ENCODE peak calls at places on chromosomes 5 and 9, in ten cellular contexts. L is ovary, M is body of pancreas, V is fibroblast of lung, X is PC-3, S is transverse colon, Z is GM06990, U is choroid plexus epithelial cell, O is AG10803, I is heart right ventricle. D is an unnamed sample.

GRCh38 chr5:106380736-106381135 is 1290.0 kb downstream of the EFNA5 start:
- DNase-seq in Z (no peak), O (peak), M (no peak), V (peak), U (peak), L (no peak), S (no peak), X (peak), I (no peak), D (no peak)

GRCh38 chr9:96626912-96627311 is 7.3 kb upstream of the CDC14B start:
- DNase-seq in V (no peak), O (no peak), S (no peak), L (no peak), U (no peak), X (peak), M (no peak), I (no peak), Z (no peak), D (no peak)

GRCh38 chr5:130974284-130974683 is 190.8 kb downstream of the HINT1 start:
- DNase-seq in S (no peak), O (no peak), L (no peak), Z (no peak), I (no peak), X (no peak), U (no peak), V (no peak), M (no peak), D (no peak)

GRCh38 chr5:148386041-148386440 is 2.3 kb downstream of the FBXO38 start:
- DNase-seq in L (no peak), Z (no peak), S (no peak), U (peak), I (no peak), M (no peak), O (no peak), X (peak), V (no peak), D (no peak)

GRCh38 chr5:115374057-115374775 is 77.8 kb upstream of the CCDC112 start:
- DNase-seq in X (no peak), Z (no peak), L (no peak), M (peak), O (no peak), U (no peak), V (no peak), S (peak), I (no peak), D (no peak)

GRCh38 chr9:136529516-136530471 is 16.1 kb downstream of the NOTCH1 start:
- DNase-seq in I (no peak), O (no peak), V (no peak), M (no peak), L (no peak), U (no peak), S (no peak), Z (no peak), X (no peak), D (no peak)

GRCh38 chr9:89701221-89701798 is 96.5 kb downstream of the GADD45G start:
- DNase-seq in S (no peak), U (no peak), I (no peak), Z (peak), L (no peak), O (no peak), V (no peak), X (no peak), M (no peak), D (no peak)

GRCh38 chr9:83336696-83337095 is 201.5 kb downstream of the FRMD3 start:
- DNase-seq in L (no peak), U (peak), X (peak), Z (no peak), S (no peak), O (no peak), M (no peak), I (no peak), V (no peak), D (no peak)

GRCh38 chr5:139710370-139711066 is 62.4 kb downstream of the CXXC5 start:
- DNase-seq in L (peak), Z (peak), X (no peak), M (peak), V (peak), I (peak), U (peak), S (peak), O (peak), D (no peak)

GRCh38 chr5:122507581-122507980 is 195.5 kb downstream of the SNCAIP start:
- DNase-seq in U (no peak), I (no peak), O (no peak), S (no peak), M (no peak), V (no peak), L (no peak), X (peak), Z (no peak), D (no peak)

GRCh38 chr5:95858661-95859326 is 36.3 kb upstream of the GLRX start:
- DNase-seq in X (peak), S (peak), U (peak), L (peak), Z (peak), O (peak), V (peak), M (peak), I (peak), D (peak)

GRCh38 chr5:95842955-95843544 is 20.5 kb upstream of the GLRX start:
- DNase-seq in I (peak), U (peak), S (peak), M (peak), L (no peak), Z (peak), V (peak), X (peak), O (peak), D (peak)

GRCh38 chr9:125513634-125514413 is 193.2 kb downstream of the MAPKAP1 start:
- DNase-seq in S (peak), V (peak), O (peak), L (no peak), M (peak), U (peak), I (no peak), Z (peak), X (peak), D (no peak)

GRCh38 chr5:9233712-9234111 is 312.2 kb downstream of the SEMA5A start:
- DNase-seq in Z (no peak), O (peak), L (no peak), M (no peak), U (peak), I (no peak), S (no peak), X (no peak), V (no peak), D (no peak)

GRCh38 chr5:119255571-119256356 is 100.1 kb upstream of the TNFAIP8 start:
- DNase-seq in L (no peak), O (no peak), X (peak), S (peak), U (peak), M (no peak), I (no peak), Z (no peak), V (no peak), D (no peak)
- TF ChIP-seq CTCF in L (no peak), O (no peak), X (peak), S (peak), U (peak), M (no peak), I (peak), Z (peak), V (peak), D (peak)

GRCh38 chr5:158821321-158821720 is 278.4 kb downstream of the EBF1 start:
- DNase-seq in O (no peak), X (no peak), V (no peak), Z (no peak), I (no peak), U (no peak), L (no peak), S (no peak), M (no peak), D (no peak)

GRCh38 chr5:158819840-158820620 is 279.7 kb downstream of the EBF1 start:
- DNase-seq in L (no peak), I (no peak), U (peak), Z (peak), S (no peak), O (peak), V (no peak), X (peak), M (no peak), D (no peak)

GRCh38 chr5:158820891-158821290 is 278.8 kb downstream of the EBF1 start:
- DNase-seq in I (no peak), Z (no peak), V (no peak), S (no peak), U (no peak), L (no peak), O (no peak), M (no peak), X (no peak), D (no peak)

GRCh38 chr5:158822099-158822498 is 277.6 kb downstream of the EBF1 start:
- DNase-seq in I (no peak), X (no peak), O (no peak), L (no peak), S (no peak), V (no peak), Z (no peak), U (no peak), M (no peak), D (no peak)

GRCh38 chr5:158824167-158824882 is 275.4 kb downstream of the EBF1 start:
- DNase-seq in M (no peak), L (no peak), O (no peak), Z (no peak), U (no peak), I (no peak), V (no peak), S (no peak), X (no peak), D (no peak)
- H3K4me3 ChIP-seq in M (no peak), L (no peak), O (no peak), Z (no peak), U (no peak), I (no peak), V (no peak), S (no peak), X (no peak), D (no peak)

DNA sequence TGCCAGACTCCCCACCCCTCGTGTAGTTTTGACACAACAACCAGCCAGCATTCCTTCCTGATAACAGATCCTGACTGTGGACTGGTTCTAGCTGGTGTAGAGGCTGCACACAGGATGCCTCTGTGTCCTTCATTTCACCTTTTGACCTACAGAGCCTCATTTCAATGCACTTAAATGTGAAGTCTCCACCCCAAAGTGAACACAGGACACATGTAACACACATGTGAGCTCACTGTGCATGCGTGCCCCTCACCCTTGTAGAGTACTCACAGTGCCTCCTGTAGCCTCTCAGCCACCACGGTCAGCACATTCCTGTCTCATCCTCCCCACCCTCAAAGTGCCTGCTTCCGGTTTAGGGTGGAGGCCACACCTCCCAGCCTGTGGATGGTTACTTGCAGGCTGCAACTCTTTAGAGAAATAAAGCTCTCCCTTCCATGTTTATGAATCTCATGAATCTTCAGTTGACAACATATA is 11.6 kb upstream of the NKD2 start:
- DNase-seq in V (no peak), L (no peak), I (peak), S (peak), X (no peak), Z (no peak), O (no peak), M (peak), U (peak), D (no peak)
- TF ChIP-seq CTCF in V (no peak), L (no peak), I (no peak), S (no peak), X (no peak), Z (no peak), O (no peak), M (no peak), U (no peak), D (no peak)

GRCh38 chr5:119270121-119270565 is 85.7 kb upstream of the TNFAIP8 start:
- DNase-seq in Z (no peak), O (no peak), S (no peak), I (no peak), X (no peak), V (no peak), M (no peak), U (no peak), L (no peak), D (no peak)

GRCh38 chr5:119270955-119271757 is 84.7 kb upstream of the TNFAIP8 start:
- DNase-seq in V (peak), Z (no peak), U (no peak), L (no peak), S (no peak), X (no peak), I (no peak), O (no peak), M (peak), D (peak)

GRCh38 chr5:119273391-119273839 is 82.4 kb upstream of the TNFAIP8 start:
- DNase-seq in Z (no peak), M (peak), U (no peak), O (no peak), I (peak), V (no peak), S (no peak), L (no peak), X (no peak), D (no peak)

GRCh38 chr5:119274024-119274766 is 81.6 kb upstream of the TNFAIP8 start:
- DNase-seq in S (peak), I (no peak), M (peak), X (peak), L (no peak), O (no peak), V (no peak), U (no peak), Z (no peak), D (peak)

DNA sequence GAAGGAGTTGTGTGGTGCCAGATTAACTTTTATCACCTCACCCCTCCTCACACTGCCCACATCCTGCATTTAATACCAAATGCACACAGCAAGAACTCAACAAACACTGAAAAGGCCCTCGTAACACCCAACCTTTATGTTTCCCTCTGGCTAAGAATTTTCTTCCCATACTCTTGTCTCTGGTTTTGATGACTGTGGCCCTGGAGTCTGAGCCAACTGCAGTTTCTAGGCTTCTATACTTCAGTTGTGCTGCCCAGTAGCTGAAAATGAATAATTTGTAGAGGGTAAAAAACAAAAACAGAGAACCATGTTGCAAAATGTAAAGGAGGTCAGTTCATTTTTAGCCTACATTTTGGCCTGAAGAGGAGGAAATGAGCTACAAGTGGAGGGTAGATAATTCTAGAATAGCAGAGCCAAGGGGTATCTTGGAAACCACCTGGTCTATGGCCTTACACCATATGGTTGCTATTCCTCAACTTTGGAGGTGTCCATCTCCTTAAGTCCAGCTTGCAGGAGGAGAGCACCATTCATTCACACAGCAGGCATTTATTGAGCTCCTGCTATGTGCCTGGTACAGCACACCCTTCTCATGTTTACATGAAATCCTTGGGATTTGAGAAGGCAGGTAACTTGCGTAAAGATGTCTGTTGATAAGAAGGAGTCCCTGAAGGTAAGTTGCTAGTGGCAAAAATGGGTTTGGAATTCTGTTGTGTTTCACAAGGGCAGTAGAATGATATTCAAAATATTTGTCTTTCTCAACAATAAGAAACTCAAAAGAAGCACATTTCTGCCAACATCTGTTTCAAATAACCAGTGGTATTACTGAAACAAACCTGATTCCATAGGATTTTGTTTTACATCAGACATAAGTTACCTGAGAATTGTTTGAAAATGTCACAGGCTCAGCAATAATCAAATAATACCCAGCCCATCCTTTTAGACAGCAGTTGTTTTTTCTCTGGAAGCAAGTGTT is 83.8 kb upstream of the TNFAIP8 start:
- DNase-seq in X (peak), I (no peak), S (no peak), Z (no peak), O (peak), V (no peak), U (no peak), M (no peak), L (no peak), D (peak)
- H3K4me3 ChIP-seq in X (no peak), I (no peak), S (no peak), Z (peak), O (no peak), V (no peak), U (no peak), M (no peak), L (no peak), D (peak)

D was measured in LNCaP clone FGC.